ENCODE peak calls at places on chromosomes 16 and 17, in four cellular contexts. One of them, this sample, is unnamed.

GRCh38 chr17:30092886-30093285 is 23.7 kb upstream of the NSRP1 start:
- DNase-seq in GM12878: no peak
- DNase-seq in K562: no peak
- DNase-seq in HepG2: no peak
- DNase-seq in this sample: no peak

GRCh38 chr16:13873835-13874438 is 46.0 kb upstream of the ERCC4 start:
- DNase-seq in HepG2: peak; percentile 60
- DNase-seq in GM12878: no peak
- DNase-seq in K562: peak; percentile 23
- DNase-seq in this sample: peak; percentile 28

GRCh38 chr17:48014603-48015037 is 23.0 kb downstream of the COPZ2 start:
- DNase-seq in HepG2: no peak
- DNase-seq in K562: peak; percentile 63
- DNase-seq in GM12878: no peak
- DNase-seq in this sample: no peak

GRCh38 chr17:9576521-9577401 is at the start of gene CFAP52:
- DNase-seq in HepG2: peak; percentile 33
- DNase-seq in K562: peak; percentile 68
- DNase-seq in GM12878: peak; percentile 28
- DNase-seq in this sample: peak; percentile 48

GRCh38 chr16:68033101-68033500 is 10.0 kb downstream of the DUS2 start:
- DNase-seq in HepG2: no peak
- DNase-seq in K562: no peak
- DNase-seq in GM12878: no peak
- DNase-seq in this sample: no peak

GRCh38 chr16:68113059-68113757 is 28.0 kb downstream of the NFATC3 start:
- DNase-seq in GM12878: no peak
- DNase-seq in K562: no peak
- DNase-seq in HepG2: peak; percentile 93
- DNase-seq in this sample: no peak

GRCh38 chr16:88074041-88074440 is 122.8 kb downstream of the BANP start:
- DNase-seq in GM12878: no peak
- DNase-seq in HepG2: no peak
- DNase-seq in K562: no peak
- DNase-seq in this sample: no peak

GRCh38 chr17:9291912-9292562 is 270.7 kb downstream of the NTN1 start:
- DNase-seq in HepG2: peak; percentile 8
- DNase-seq in GM12878: no peak
- DNase-seq in K562: peak; percentile 20
- DNase-seq in this sample: no peak

GRCh38 chr17:69760562-69760961 is 314.5 kb upstream of the KCNJ16 start:
- DNase-seq in HepG2: no peak
- DNase-seq in K562: no peak
- DNase-seq in GM12878: no peak
- DNase-seq in this sample: no peak

GRCh38 chr16:17238285-17239028 is 232.3 kb downstream of the XYLT1 start:
- DNase-seq in HepG2: no peak
- DNase-seq in GM12878: no peak
- DNase-seq in K562: no peak
- DNase-seq in this sample: no peak

GRCh38 chr17:2089021-2089422 is 34.1 kb downstream of the HIC1 start:
- DNase-seq in GM12878: no peak
- DNase-seq in K562: peak; percentile 23
- DNase-seq in HepG2: no peak
- DNase-seq in this sample: no peak

GRCh38 chr16:86562356-86562755 is 4.3 kb upstream of the FOXC2 start:
- DNase-seq in HepG2: no peak
- DNase-seq in GM12878: no peak
- DNase-seq in K562: no peak
- DNase-seq in this sample: no peak

GRCh38 chr16:86556576-86556975 is 1.5 kb upstream of the MTHFSD start:
- DNase-seq in HepG2: no peak
- DNase-seq in K562: no peak
- DNase-seq in GM12878: no peak
- DNase-seq in this sample: no peak

GRCh38 chr16:86557587-86557986 is 2.6 kb upstream of the MTHFSD start:
- DNase-seq in HepG2: no peak
- DNase-seq in K562: no peak
- DNase-seq in GM12878: no peak
- DNase-seq in this sample: no peak

GRCh38 chr16:86558355-86559193 is 3.5 kb upstream of the MTHFSD start:
- DNase-seq in HepG2: no peak
- DNase-seq in GM12878: no peak
- DNase-seq in K562: no peak
- DNase-seq in this sample: no peak

DNA sequence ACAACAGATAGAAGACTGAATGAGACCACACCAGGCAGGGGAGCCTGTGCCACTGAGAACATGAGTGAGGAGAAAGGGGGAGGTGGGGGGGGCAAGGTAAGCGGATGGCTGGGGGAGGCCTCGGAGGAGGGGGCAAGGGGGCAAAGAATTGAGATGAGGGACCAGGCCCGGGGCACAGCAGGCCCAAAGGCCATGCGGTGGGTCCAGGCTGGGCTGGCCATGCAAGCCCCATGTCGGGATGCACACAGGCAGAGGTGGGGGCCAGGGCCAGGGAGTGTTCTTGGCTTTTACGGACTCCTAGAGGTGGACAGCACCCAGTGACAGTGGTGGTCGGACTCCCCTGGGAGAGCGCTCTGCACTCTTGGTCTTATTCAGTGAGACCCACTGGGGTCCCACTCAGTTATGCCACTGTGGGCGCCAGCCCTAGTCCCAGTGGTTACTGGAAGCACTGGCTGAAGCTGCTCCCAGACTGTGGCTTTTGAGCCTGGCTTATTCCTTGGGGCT is 4.8 kb upstream of the MTHFSD start:
- DNase-seq in GM12878: no peak
- DNase-seq in HepG2: no peak
- DNase-seq in K562: no peak
- DNase-seq in this sample: no peak
- TF ChIP-seq ZBTB33 in GM12878: no peak
- TF ChIP-seq ZBTB33 in HepG2: no peak
- TF ChIP-seq ZBTB33 in K562: no peak
- TF ChIP-seq ZBTB33 in this sample: no peak

GRCh38 chr16:74224828-74225227 is 71.8 kb upstream of the PSMD7 start:
- DNase-seq in GM12878: no peak
- DNase-seq in HepG2: no peak
- DNase-seq in K562: no peak
- DNase-seq in this sample: no peak
- TF ChIP-seq SIN3A in GM12878: no peak
- TF ChIP-seq SIN3A in HepG2: no peak
- TF ChIP-seq SIN3A in K562: no peak
- TF ChIP-seq SIN3A in this sample: no peak

DNA sequence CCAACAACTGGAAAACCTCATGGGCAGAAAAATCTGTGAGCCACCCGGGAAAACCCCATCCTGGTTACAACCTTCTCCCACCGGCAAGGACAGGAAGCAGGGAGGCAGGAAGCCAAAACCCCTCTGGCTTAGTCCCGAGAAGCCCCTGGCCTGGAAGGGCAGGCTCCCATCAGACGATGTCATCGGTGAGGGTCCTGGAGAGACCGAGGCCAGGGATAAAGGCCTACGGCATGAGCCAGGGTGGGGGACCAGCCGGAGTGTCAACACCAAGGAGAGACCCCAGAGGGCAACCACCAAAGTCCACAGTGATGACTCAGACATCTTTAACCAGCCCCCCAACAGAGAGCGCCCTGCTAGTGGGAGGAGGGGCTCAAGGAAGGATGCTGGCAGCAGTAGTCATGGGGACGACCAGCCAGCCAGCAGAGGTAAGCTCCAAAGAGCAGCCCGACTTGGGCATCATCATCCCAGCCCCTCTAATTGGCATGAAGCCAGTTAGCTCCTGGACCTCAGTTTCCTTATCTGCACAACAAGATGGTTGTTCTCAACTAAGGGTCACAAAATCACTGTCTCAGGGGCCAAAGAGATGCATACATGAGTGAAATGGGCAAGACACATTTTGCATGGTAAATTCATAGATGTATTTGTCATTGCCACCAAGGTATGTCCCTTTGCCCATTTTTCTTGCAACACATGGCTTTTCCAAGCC is 190.7 kb downstream of the KATNIP start:
- DNase-seq in GM12878: no peak
- DNase-seq in K562: no peak
- DNase-seq in HepG2: no peak
- DNase-seq in this sample: no peak
- TF ChIP-seq EZH2 in GM12878: no peak
- TF ChIP-seq EZH2 in K562: no peak
- TF ChIP-seq EZH2 in HepG2: no peak
- TF ChIP-seq EZH2 in this sample: no peak

GRCh38 chr16:48608452-48608851 is 1.5 kb downstream of the N4BP1 start:
- DNase-seq in K562: no peak
- DNase-seq in GM12878: peak; percentile 61
- DNase-seq in HepG2: no peak
- DNase-seq in this sample: no peak

GRCh38 chr16:48611329-48612137 is 1.6 kb upstream of the N4BP1 start:
- DNase-seq in GM12878: peak; percentile 58
- DNase-seq in K562: peak; percentile 42
- DNase-seq in HepG2: peak; percentile 79
- DNase-seq in this sample: no peak

GRCh38 chr16:48607056-48607825 is 2.7 kb downstream of the N4BP1 start:
- DNase-seq in K562: no peak
- DNase-seq in GM12878: no peak
- DNase-seq in HepG2: no peak
- DNase-seq in this sample: no peak

GRCh38 chr16:48609453-48610023 is 442 bp downstream of the N4BP1 start:
- DNase-seq in HepG2: no peak
- DNase-seq in GM12878: no peak
- DNase-seq in K562: no peak
- DNase-seq in this sample: no peak

DNA sequence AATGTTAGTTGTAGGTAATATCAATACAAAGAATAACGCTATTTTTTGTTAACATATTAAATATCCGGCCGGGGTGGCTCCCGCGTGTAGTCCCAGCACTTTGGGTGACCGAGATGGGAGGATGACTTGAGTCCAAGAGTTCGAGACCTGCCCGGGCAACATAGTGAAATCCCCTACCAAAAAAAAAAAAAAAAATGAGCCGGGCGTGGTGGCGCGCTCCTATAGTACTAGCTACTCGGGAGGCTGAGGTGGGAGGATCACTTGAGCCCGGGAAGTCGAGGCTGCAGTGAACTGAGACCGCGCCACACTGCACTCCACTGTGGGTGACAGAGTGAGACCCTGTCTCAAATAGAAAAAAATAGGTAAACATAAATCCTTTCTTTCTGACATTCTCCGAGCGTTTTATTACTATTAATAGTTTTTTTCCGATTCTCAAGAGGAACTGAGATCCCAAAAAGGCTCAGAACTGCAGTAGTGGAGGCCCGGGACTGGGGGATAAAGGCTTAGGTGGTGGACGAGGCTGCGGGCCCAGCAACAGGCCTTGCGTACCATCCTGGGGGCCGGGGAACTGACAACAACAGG is 1.0 kb downstream of the N4BP1 start:
- DNase-seq in GM12878: no peak
- DNase-seq in K562: no peak
- DNase-seq in HepG2: no peak
- DNase-seq in this sample: no peak
- TF ChIP-seq ZBTB33 in GM12878: no peak
- TF ChIP-seq ZBTB33 in K562: no peak
- TF ChIP-seq ZBTB33 in HepG2: no peak
- TF ChIP-seq ZBTB33 in this sample: no peak

GRCh38 chr17:75370288-75370687 is 35.2 kb downstream of the GRB2 start:
- DNase-seq in K562: no peak
- DNase-seq in GM12878: no peak
- DNase-seq in HepG2: no peak
- DNase-seq in this sample: no peak
- TF ChIP-seq SIN3A in K562: no peak
- TF ChIP-seq SIN3A in GM12878: no peak
- TF ChIP-seq SIN3A in HepG2: no peak
- TF ChIP-seq SIN3A in this sample: no peak

DNA sequence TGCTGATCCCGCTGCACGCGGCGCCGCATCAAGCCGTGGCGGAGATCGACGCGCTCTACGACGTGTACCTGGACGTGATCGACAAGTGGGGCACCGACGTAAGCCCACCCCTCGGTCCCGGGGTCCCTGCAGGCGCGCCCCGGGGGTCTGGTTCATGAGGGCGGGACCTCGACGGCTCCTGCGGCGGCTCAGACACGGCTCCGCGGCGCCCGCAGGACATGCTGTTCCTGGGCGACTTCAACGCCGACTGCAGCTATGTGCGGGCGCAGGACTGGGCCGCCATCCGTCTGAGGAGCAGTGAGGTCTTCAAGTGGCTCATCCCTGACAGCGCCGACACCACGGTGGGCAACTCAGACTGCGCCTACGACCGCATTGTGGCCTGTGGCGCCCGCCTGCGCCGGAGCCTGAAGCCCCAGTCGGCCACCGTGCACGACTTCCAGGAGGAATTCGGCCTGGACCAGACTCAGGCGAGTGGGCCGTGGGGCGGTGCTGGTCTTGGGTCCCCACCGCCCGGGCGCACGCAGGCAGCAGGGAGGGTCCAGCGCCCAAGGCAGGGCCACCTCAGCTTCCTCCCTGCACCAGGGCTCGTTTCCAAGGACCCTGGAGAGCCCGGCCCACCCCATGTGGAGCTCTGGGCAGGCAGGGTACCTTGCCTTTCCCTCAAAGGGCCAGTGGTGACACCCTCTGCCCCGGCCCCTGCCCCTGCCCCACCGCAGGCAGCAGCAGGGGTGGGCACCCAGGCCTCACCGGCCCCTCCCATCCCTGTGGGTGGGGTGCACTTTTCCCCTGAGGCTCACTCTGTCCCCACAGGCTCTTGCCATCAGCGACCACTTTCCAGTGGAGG is 1.5 kb downstream of the DNASE1L2 start:
- DNase-seq in GM12878: no peak
- DNase-seq in HepG2: no peak
- DNase-seq in K562: no peak
- DNase-seq in this sample: no peak
- TF ChIP-seq EZH2 in GM12878: no peak
- TF ChIP-seq EZH2 in HepG2: no peak
- TF ChIP-seq EZH2 in K562: no peak
- TF ChIP-seq EZH2 in this sample: no peak

GRCh38 chr16:24670623-24671454 is 58.6 kb upstream of the TNRC6A start:
- DNase-seq in GM12878: no peak
- DNase-seq in K562: no peak
- DNase-seq in HepG2: no peak
- DNase-seq in this sample: no peak

GRCh38 chr16:24668481-24669001 is 60.9 kb upstream of the TNRC6A start:
- DNase-seq in HepG2: no peak
- DNase-seq in K562: no peak
- DNase-seq in GM12878: no peak
- DNase-seq in this sample: no peak

GRCh38 chr16:24673155-24673554 is 56.3 kb upstream of the TNRC6A start:
- DNase-seq in K562: no peak
- DNase-seq in HepG2: peak; percentile 33
- DNase-seq in GM12878: no peak
- DNase-seq in this sample: no peak

GRCh38 chr16:24671455-24671954 is 57.9 kb upstream of the TNRC6A start:
- DNase-seq in HepG2: no peak
- DNase-seq in K562: no peak
- DNase-seq in GM12878: no peak
- DNase-seq in this sample: no peak

GRCh38 chr16:24667244-24667764 is 62.1 kb upstream of the TNRC6A start:
- DNase-seq in HepG2: no peak
- DNase-seq in K562: no peak
- DNase-seq in GM12878: no peak
- DNase-seq in this sample: no peak
- TF ChIP-seq ZBTB33 in HepG2: no peak
- TF ChIP-seq ZBTB33 in K562: no peak
- TF ChIP-seq ZBTB33 in GM12878: no peak
- TF ChIP-seq ZBTB33 in this sample: no peak

This sample was measured in HCT116.